ENCODE peak calls at places on chromosomes 16 and 17, in ten cellular contexts. W is endothelial cell of umbilical vein, I is Peyer's patch, Q is gastrocnemius medialis, P is breast epithelium, J is transverse colon, N is heart left ventricle, X is prostate gland, U is stomach, A is IMR-90. M is an unnamed sample. For H3K27me3, the result is how much of the 10 kb centered on the place peaks cover.

GRCh38 chr16:6104423-6104822 is 1006.8 kb upstream of the EEF2KMT start:
- DNase-seq in W (no peak), N (no peak), I (no peak), Q (no peak), U (no peak), X (no peak), J (no peak), P (no peak), A (no peak), M (no peak)

GRCh38 chr17:59330314-59330942 is 1.0 kb upstream of the YPEL2 start:
- DNase-seq in U (peak), J (peak), A (no peak), Q (peak), X (peak), N (peak), I (peak), P (peak), W (peak), M (no peak)

GRCh38 chr17:81635431-81635830 is 1.5 kb downstream of the NPLOC4 start:
- DNase-seq in J (peak), X (no peak), N (no peak), Q (peak), I (no peak), P (no peak), U (no peak), A (no peak), W (no peak), M (no peak)

GRCh38 chr17:21368545-21369246 is 7.5 kb upstream of the KCNJ12 start:
- DNase-seq in P (no peak), W (no peak), J (no peak), I (no peak), Q (no peak), U (no peak), A (no peak), N (no peak), X (no peak), M (no peak)

GRCh38 chr17:1834378-1835149 is 4.8 kb downstream of the RPA1 start:
- DNase-seq in X (no peak), P (no peak), U (no peak), A (no peak), J (no peak), N (no peak), I (no peak), W (no peak), Q (no peak), M (no peak)

GRCh38 chr17:63029520-63029919 is 63.5 kb downstream of the TANC2 start:
- DNase-seq in P (no peak), Q (no peak), A (peak), U (no peak), W (peak), J (no peak), X (no peak), I (no peak), N (no peak), M (no peak)

GRCh38 chr17:73166731-73167581 is 2.1 kb downstream of the SSTR2 start:
- DNase-seq in X (no peak), U (no peak), Q (no peak), N (no peak), J (no peak), I (no peak), A (no peak), W (no peak), P (no peak), M (no peak)

GRCh38 chr17:83113792-83114191 is 34.4 kb downstream of the METRNL start:
- DNase-seq in U (no peak), A (no peak), X (no peak), P (no peak), J (no peak), Q (no peak), N (peak), I (no peak), W (no peak), M (no peak)

GRCh38 chr17:42937712-42938596 is 26.3 kb downstream of the AARSD1 start:
- DNase-seq in J (peak), N (peak), A (peak), X (no peak), Q (no peak), P (no peak), I (no peak), U (no peak), W (peak), M (no peak)

GRCh38 chr16:61681124-61681523 is 355.1 kb downstream of the CDH8 start:
- DNase-seq in N (no peak), P (no peak), Q (no peak), W (no peak), J (no peak), I (no peak), X (no peak), A (no peak), U (no peak), M (no peak)

GRCh38 chr17:76082326-76083251 is 3.6 kb downstream of the ZACN start:
- DNase-seq in W (no peak), I (no peak), J (no peak), A (no peak), P (no peak), U (no peak), Q (no peak), X (no peak), N (no peak), M (no peak)

GRCh38 chr16:83689385-83689831 is 118.4 kb upstream of the HSBP1 start:
- DNase-seq in U (no peak), J (no peak), P (no peak), N (no peak), I (no peak), W (peak), A (peak), X (no peak), Q (peak), M (no peak)

GRCh38 chr17:27491713-27492190 is 35.5 kb downstream of the KSR1 start:
- DNase-seq in U (no peak), X (no peak), J (no peak), W (no peak), A (no peak), Q (no peak), P (no peak), I (no peak), N (no peak), M (no peak)

GRCh38 chr16:55954906-55955305 is 79.7 kb upstream of the CES5A start:
- DNase-seq in W (no peak), Q (no peak), I (no peak), U (no peak), A (no peak), J (no peak), P (no peak), N (no peak), X (no peak), M (no peak)

GRCh38 chr17:59963738-59964454 is 644 bp downstream of the RNFT1 start:
- DNase-seq in P (peak), Q (peak), N (peak), A (peak), I (no peak), J (peak), X (peak), U (peak), W (peak), M (no peak)

GRCh38 chr16:57775661-57776469 is 26.4 kb downstream of the KIFC3 start:
- DNase-seq in J (peak), I (peak), W (no peak), P (no peak), U (no peak), Q (peak), N (peak), A (no peak), X (no peak), M (no peak)

GRCh38 chr17:81715872-81716673 is 4.0 kb downstream of the SLC25A10 start:
- DNase-seq in U (no peak), Q (no peak), P (no peak), I (no peak), N (no peak), X (no peak), W (no peak), A (no peak), J (no peak), M (no peak)

GRCh38 chr16:22141746-22142145 is 20.6 kb upstream of the SDR42E2 start:
- DNase-seq in I (no peak), P (no peak), N (no peak), A (peak), U (no peak), W (peak), J (no peak), X (no peak), Q (no peak), M (no peak)

GRCh38 chr17:57943140-57943539 is 12.1 kb downstream of the CUEDC1 start:
- DNase-seq in X (no peak), A (peak), U (no peak), J (no peak), W (no peak), N (no peak), I (no peak), Q (no peak), P (no peak), M (no peak)

GRCh38 chr17:57943645-57944044 is 11.6 kb downstream of the CUEDC1 start:
- DNase-seq in U (no peak), I (no peak), J (no peak), Q (no peak), A (no peak), W (no peak), N (no peak), P (no peak), X (no peak), M (no peak)

GRCh38 chr17:57945999-57946797 is 9.0 kb downstream of the CUEDC1 start:
- DNase-seq in W (no peak), I (no peak), U (no peak), Q (no peak), P (no peak), A (peak), N (peak), J (no peak), X (peak), M (no peak)

GRCh38 chr17:57946798-57947358 is 8.3 kb downstream of the CUEDC1 start:
- DNase-seq in N (peak), J (peak), I (peak), X (peak), W (peak), U (peak), A (peak), P (no peak), Q (peak), M (no peak)

DNA sequence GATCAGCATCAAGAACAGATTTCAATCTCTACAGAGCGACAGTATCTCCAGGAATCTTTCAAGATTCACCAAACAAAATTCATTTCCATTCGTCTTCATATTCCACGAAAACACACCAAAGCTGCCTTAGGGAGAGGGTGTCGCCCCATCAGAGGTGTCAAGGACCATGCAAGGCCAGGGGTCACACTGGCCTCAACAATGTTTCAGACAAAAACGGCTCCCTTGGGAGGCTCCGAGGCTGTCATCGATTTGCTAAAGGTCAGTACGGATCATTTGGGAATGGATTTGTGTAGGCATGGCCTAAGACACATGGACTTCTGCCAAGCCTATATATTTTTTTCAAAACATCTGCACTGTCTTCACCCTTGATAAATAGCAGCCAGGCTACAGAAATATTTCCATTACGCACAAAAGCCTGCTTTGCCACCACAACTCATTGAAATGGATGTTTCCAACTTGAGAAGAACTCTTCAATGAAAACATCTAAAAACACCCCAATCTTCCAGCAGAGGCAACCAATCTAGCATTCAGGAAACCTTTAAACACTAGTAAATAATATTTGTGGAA is 10.3 kb downstream of the CUEDC1 start:
- DNase-seq in N (peak), J (no peak), U (no peak), I (no peak), X (no peak), W (no peak), A (no peak), P (no peak), Q (no peak), M (no peak)
- H3K4me3 ChIP-seq in N (no peak), J (no peak), U (no peak), I (no peak), X (no peak), W (no peak), A (no peak), P (no peak), Q (no peak), M (no peak)

GRCh38 chr16:67271446-67271845 is 7.9 kb upstream of the PLEKHG4 start:
- DNase-seq in Q (no peak), U (no peak), X (no peak), J (no peak), N (peak), W (no peak), P (no peak), I (no peak), A (no peak), M (no peak)

GRCh38 chr16:67265834-67266233 is 13.5 kb upstream of the PLEKHG4 start:
- DNase-seq in N (peak), P (no peak), A (no peak), U (no peak), J (no peak), X (no peak), I (peak), W (no peak), Q (no peak), M (no peak)

GRCh38 chr16:67269766-67270165 is 9.6 kb upstream of the PLEKHG4 start:
- DNase-seq in J (no peak), A (no peak), U (no peak), I (no peak), N (peak), W (peak), P (no peak), Q (no peak), X (no peak), M (no peak)

GRCh38 chr16:67268136-67268579 is 11.2 kb upstream of the PLEKHG4 start:
- DNase-seq in N (peak), U (peak), I (peak), A (peak), J (no peak), Q (no peak), W (peak), P (no peak), X (no peak), M (no peak)

DNA sequence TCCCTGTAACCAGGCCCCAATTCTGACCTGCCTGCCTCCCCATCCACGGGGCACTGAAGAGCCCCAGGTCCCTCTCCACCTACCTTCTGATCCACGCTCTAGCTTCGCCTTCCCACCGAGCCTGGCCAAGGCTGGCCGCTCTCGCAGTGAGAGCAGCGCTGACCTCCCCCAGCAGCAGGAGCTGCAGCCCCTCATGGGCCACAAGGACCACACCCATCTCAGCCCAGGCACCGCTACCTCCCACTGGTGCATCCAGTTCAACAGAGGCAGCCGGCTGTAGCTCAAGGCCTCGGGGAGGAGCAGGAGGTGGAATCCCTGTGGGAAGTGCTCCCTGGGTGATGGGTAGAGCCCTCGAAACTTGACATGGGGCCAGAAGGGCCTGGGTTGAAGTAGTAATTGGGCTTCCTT is 8.4 kb upstream of the PLEKHG4 start:
- DNase-seq in I (peak), X (no peak), Q (no peak), J (no peak), P (no peak), U (no peak), A (no peak), N (peak), W (no peak), M (no peak)
- TF ChIP-seq POLR2A in I (no peak), X (no peak), Q (no peak), J (no peak), P (no peak), U (no peak), A (no peak), N (no peak), W (no peak), M (no peak)

DNA sequence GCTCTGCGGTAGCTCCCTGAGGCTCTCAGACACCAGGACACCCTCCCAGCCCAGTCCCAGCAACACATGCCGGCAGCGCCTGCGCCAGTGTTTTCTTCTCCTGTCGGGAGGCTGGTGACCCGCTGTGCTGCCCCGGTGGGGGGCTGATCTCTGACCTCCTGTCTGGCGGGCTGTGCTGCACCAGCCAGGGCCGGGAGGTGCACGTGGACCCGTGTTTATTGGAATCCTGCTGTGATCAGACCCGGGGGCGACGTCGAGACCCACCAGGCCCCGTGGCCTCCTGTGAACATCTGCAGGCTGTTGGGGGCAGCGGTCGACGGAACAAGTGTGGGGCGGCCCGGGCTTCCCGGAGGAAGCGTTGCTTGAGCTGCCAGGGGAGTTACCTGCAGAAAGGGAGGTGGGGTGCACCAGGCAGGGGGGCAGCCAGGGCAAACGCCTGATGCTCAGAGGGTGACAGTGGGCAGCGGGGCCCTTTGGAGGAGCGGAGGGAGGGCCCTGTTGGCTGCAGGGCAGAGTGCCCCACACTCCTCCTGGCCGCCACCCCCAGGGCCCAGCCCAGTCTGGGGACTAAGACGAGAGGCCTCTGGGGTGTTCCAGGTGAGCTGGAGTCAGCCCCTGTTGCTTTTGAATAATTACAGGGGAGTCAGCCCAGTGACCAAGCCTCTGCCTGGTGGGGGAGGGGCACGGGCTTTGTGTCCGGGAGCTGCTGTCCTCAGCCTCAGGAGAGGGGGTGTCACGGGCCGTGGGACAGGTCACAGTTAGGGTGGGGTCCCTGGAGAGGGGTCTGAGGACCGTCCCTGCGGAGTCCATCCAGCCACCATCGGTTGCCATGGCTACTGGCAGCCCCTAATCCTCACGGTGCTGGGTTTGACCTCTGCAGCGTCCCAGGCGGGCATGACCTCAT is 2.2 kb upstream of the SSTR5 start:
- DNase-seq in Q (no peak), N (no peak), A (no peak), U (no peak), I (no peak), P (no peak), X (no peak), W (no peak), J (no peak), M (no peak)
- H3K27me3 ChIP-seq in Q (half or more), N (half or more), A (half or more), U (half or more), I (under half), P (half or more), X (half or more), W (under half), J (half or more), M (under half)

GRCh38 chr17:19769946-19770652 is 22.0 kb upstream of the ALDH3A1 start:
- DNase-seq in I (no peak), W (peak), J (no peak), U (no peak), N (no peak), Q (no peak), X (no peak), A (peak), P (no peak), M (no peak)

GRCh38 chr17:19768046-19768782 is 20.1 kb upstream of the ALDH3A1 start:
- DNase-seq in I (no peak), N (no peak), J (no peak), Q (no peak), P (no peak), U (no peak), W (peak), A (no peak), X (no peak), M (no peak)

GRCh38 chr17:19773534-19773933 is 25.4 kb upstream of the ALDH3A1 start:
- DNase-seq in J (no peak), I (no peak), W (no peak), N (no peak), Q (no peak), X (no peak), P (no peak), U (no peak), A (no peak), M (no peak)

GRCh38 chr17:19770985-19771710 is 23.1 kb upstream of the ALDH3A1 start:
- DNase-seq in U (no peak), P (no peak), X (no peak), N (no peak), W (no peak), I (no peak), A (no peak), J (no peak), Q (no peak), M (no peak)

DNA sequence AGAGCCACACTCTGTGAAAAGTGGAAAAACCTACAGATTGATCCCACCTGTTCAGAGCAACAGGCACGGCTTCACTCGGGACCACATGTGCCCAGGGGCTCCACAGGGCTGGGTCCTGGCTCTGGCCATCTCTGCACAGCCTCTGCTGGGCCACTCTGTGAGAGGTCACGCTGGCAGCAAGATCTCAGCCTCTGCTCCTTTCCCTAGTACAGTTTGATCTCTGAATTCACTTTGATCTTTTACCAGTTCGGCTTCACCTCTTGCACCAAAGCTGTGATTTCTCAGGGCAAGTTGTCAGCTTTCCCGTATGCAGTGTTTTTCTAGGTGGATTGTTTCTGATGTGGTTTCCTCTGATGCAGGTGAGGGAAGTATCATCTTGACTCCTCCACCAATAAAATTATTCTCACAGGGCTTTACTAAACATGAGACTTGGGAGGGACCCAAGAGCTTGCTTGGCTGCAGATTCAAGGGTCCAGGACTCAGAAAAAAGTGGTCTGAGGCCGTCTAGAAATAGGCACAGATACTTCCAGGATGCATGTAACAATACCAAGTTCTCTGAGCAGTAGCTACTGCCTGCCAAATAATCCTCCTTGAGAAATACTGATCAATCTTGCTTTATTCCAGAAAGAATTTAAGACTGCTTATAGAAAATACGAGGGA is 24.0 kb upstream of the ALDH3A1 start:
- DNase-seq in I (no peak), J (no peak), P (no peak), Q (no peak), U (no peak), A (no peak), X (no peak), N (no peak), W (no peak), M (no peak)
- H3K4me3 ChIP-seq in I (no peak), J (no peak), P (no peak), Q (no peak), U (no peak), A (no peak), X (no peak), N (no peak), W (no peak), M (no peak)

GRCh38 chr16:88346680-88347505 is 35.9 kb upstream of the ZNF469 start:
- DNase-seq in Q (no peak), N (peak), X (no peak), W (no peak), U (no peak), I (no peak), P (no peak), J (no peak), A (no peak), M (no peak)
- TF ChIP-seq POLR2A in Q (no peak), N (no peak), X (no peak), W (no peak), U (no peak), I (no peak), P (no peak), J (no peak), A (no peak), M (no peak)

GRCh38 chr17:9002610-9003354 is 18.5 kb upstream of the NTN1 start:
- DNase-seq in W (no peak), A (no peak), U (no peak), X (peak), Q (no peak), J (no peak), N (no peak), I (no peak), P (no peak), M (no peak)

GRCh38 chr17:9003355-9004131 is 17.8 kb upstream of the NTN1 start:
- DNase-seq in A (no peak), N (peak), X (no peak), Q (no peak), J (no peak), W (no peak), U (no peak), I (no peak), P (no peak), M (no peak)

GRCh38 chr17:9004132-9004960 is 17.0 kb upstream of the NTN1 start:
- DNase-seq in J (no peak), X (no peak), N (no peak), I (no peak), W (no peak), Q (no peak), P (no peak), U (no peak), A (no peak), M (no peak)

GRCh38 chr17:9006175-9006767 is 15.0 kb upstream of the NTN1 start:
- DNase-seq in U (no peak), X (no peak), P (no peak), J (no peak), I (no peak), Q (no peak), A (no peak), W (no peak), N (no peak), M (no peak)

GRCh38 chr17:9004961-9005285 is 16.4 kb upstream of the NTN1 start:
- DNase-seq in N (no peak), P (no peak), W (no peak), U (no peak), J (no peak), X (no peak), I (no peak), A (no peak), Q (no peak), M (no peak)
- H3K27me3 ChIP-seq in N (half or more), P (under half), W (under half), U (half or more), J (half or more), X (under half), I (under half), A (under half), Q (under half), M (under half)

M was measured in vagina.